ENCODE peak calls at places on chromosomes 16 and 17, in five cellular contexts. D, I, V, X and B are unnamed samples.

GRCh38 chr16:63241476-63241875 is 1205.2 kb upstream of the CDH8 start:
- DNase-seq in D (no peak), X (no peak), I (no peak), V (no peak), B (no peak)

GRCh38 chr17:78917451-78918307 is 7.5 kb downstream of the TIMP2 start:
- DNase-seq in X (no peak), V (no peak), I (no peak), D (no peak), B (no peak)

GRCh38 chr17:1976683-1977064 is 48.5 kb downstream of the RTN4RL1 start:
- DNase-seq in D (no peak), I (no peak), X (no peak), V (no peak), B (no peak)

GRCh38 chr17:73722163-73722562 is 77.9 kb upstream of the SDK2 start:
- DNase-seq in D (no peak), X (no peak), V (no peak), I (no peak), B (no peak)

GRCh38 chr17:53527473-53527872 is 295.3 kb upstream of the KIF2B start:
- DNase-seq in X (no peak), V (no peak), I (no peak), D (no peak), B (no peak)

GRCh38 chr17:35299108-35299507 is 56.2 kb downstream of the SLFN5 start:
- DNase-seq in D (no peak), X (no peak), I (no peak), V (no peak), B (peak)

GRCh38 chr16:73196670-73197069 is 148.7 kb upstream of the ZFHX3 start:
- DNase-seq in I (peak), V (peak), X (peak), D (peak), B (peak)

GRCh38 chr17:22506231-22506630 is 813.9 kb downstream of the KCNJ18 start:
- DNase-seq in V (no peak), I (no peak), D (no peak), X (no peak), B (no peak)

GRCh38 chr17:79720705-79721295 is 9.9 kb upstream of the ENPP7 start:
- DNase-seq in D (no peak), X (no peak), V (no peak), I (no peak), B (no peak)

GRCh38 chr17:5526821-5527598 is 40.6 kb downstream of the MIS12 start:
- DNase-seq in D (peak), X (no peak), V (peak), I (peak), B (peak)

GRCh38 chr17:78645421-78646295 is 68.5 kb upstream of the DNAH17 start:
- DNase-seq in D (no peak), X (peak), V (no peak), I (peak), B (no peak)

GRCh38 chr17:19298561-19299213 is 61.5 kb downstream of the EPN2 start:
- DNase-seq in D (no peak), X (peak), V (no peak), I (no peak), B (peak)

GRCh38 chr16:28059841-28060240 is 3.7 kb downstream of the GSG1L start:
- DNase-seq in I (no peak), X (no peak), D (no peak), V (no peak), B (peak)

GRCh38 chr16:4375717-4376116 is 4.1 kb downstream of the VASN start:
- DNase-seq in D (no peak), X (no peak), I (no peak), V (peak), B (no peak)

GRCh38 chr17:1957037-1957436 is 68.1 kb downstream of the RTN4RL1 start:
- DNase-seq in X (no peak), I (peak), D (no peak), V (no peak), B (peak)

GRCh38 chr16:81778861-81779539 is at the start of gene PLCG2:
- DNase-seq in I (no peak), V (peak), D (peak), X (peak), B (peak)

GRCh38 chr17:5812590-5812989 is 228.3 kb upstream of the NLRP1 start:
- DNase-seq in D (no peak), V (no peak), I (no peak), X (no peak), B (no peak)

GRCh38 chr17:41467546-41467945 is 360 bp upstream of the KRT32 start:
- DNase-seq in X (no peak), I (no peak), V (no peak), D (no peak), B (no peak)

GRCh38 chr16:86046026-86046713 is 147.2 kb downstream of the IRF8 start:
- DNase-seq in D (no peak), I (no peak), V (no peak), X (no peak), B (no peak)

GRCh38 chr17:47120521-47121095 is 68.5 kb downstream of the CDC27 start:
- DNase-seq in X (no peak), V (no peak), D (no peak), I (peak), B (no peak)

GRCh38 chr16:48157794-48158193 is 2.0 kb upstream of the ABCC12 start:
- DNase-seq in X (no peak), D (no peak), I (no peak), V (no peak), B (no peak)

GRCh38 chr17:30969989-30970680 is 704 bp upstream of the RNF135 start:
- DNase-seq in X (peak), V (peak), I (no peak), D (no peak), B (no peak)

GRCh38 chr17:60901806-60902205 is 224.2 kb downstream of the BCAS3 start:
- DNase-seq in D (no peak), I (peak), X (no peak), V (no peak), B (peak)

GRCh38 chr16:85733155-85733838 is 17.6 kb downstream of the C16orf74 start:
- DNase-seq in D (no peak), X (no peak), I (no peak), V (no peak), B (peak)

GRCh38 chr16:68115851-68116250 is 30.7 kb downstream of the NFATC3 start:
- DNase-seq in V (no peak), I (no peak), D (no peak), X (no peak), B (no peak)

GRCh38 chr16:47524007-47524405 is 62.9 kb downstream of the PHKB start:
- DNase-seq in I (no peak), D (no peak), X (no peak), V (no peak), B (no peak)

GRCh38 chr16:88798772-88799455 is 4.7 kb upstream of the CDT1 start:
- DNase-seq in I (no peak), V (no peak), D (no peak), X (peak), B (no peak)

GRCh38 chr16:88803264-88803987 is at the start of gene CDT1:
- DNase-seq in V (peak), D (peak), I (peak), X (peak), B (peak)

GRCh38 chr16:88798073-88798472 is 5.5 kb upstream of the CDT1 start:
- DNase-seq in X (no peak), V (no peak), I (no peak), D (no peak), B (no peak)

GRCh38 chr16:88799569-88800276 is 3.9 kb upstream of the CDT1 start:
- DNase-seq in V (no peak), I (no peak), D (no peak), X (no peak), B (no peak)

DNA sequence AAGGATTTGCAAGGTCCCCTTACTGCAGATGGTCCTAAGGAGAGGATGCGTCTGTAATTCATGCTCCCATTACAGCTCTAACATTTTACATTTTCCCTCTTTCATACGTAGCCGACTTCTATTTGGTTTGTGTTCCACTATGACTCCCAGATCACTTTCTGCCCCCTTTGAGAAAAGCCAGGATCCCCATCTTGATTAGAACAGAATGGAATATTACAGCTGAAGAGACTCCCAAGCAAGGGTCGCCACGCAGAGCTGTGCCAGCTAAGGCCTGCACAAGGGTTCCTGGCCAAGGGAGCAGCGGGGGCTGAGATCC is 3.4 kb upstream of the CDT1 start:
- DNase-seq in X (no peak), I (no peak), D (no peak), V (no peak), B (no peak)
- H3K9ac ChIP-seq in X (no peak), I (no peak), D (no peak), V (no peak), B (no peak)

GRCh38 chr16:3174618-3175148 is 13.3 kb upstream of the OR1F1 start:
- DNase-seq in I (no peak), V (no peak), D (no peak), X (no peak), B (no peak)

GRCh38 chr16:3175157-3176153 is 12.5 kb upstream of the OR1F1 start:
- DNase-seq in V (peak), I (peak), D (no peak), X (peak), B (peak)

GRCh38 chr16:3171181-3171854 is 16.7 kb upstream of the OR1F1 start:
- DNase-seq in X (no peak), D (no peak), V (peak), I (no peak), B (no peak)

GRCh38 chr16:3171855-3172593 is 16.0 kb upstream of the OR1F1 start:
- DNase-seq in V (peak), X (peak), D (no peak), I (peak), B (no peak)

DNA sequence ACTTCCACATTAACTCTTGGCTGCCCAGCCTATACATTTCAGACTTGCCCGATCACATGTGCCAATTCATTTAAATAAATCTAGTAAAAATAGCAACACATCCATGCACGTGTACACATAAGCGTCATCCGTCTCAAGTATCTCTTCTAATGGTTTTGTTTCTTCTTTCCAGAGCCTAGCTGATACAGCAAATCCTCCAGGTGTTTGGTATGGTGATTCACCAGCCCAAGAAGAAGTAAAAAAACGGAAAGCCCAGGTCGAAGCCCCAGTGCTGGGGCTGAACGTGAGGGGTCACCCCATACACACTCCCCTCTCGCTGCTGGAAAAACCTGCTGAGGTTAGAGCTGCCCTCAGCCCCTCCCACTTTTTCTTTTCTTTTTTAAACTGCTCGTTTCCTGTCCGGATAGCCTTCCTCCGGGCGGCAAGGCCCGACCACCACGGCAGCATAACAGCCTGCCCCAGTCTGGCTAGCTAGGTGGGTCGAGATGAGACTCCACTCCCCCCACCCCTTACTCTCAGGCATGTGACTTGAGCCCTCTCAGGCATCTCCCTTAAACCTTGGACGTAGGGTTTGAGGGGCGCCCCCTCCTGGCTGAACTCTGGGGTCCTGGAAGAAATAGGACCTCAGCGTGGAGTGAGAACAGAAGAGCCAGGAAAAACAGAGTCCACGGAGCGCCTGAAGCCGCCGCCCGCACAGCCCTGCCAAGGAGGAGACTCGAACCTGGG is 13.9 kb upstream of the OR1F1 start:
- DNase-seq in V (peak), I (no peak), D (no peak), X (peak), B (no peak)
- H3K4me3 ChIP-seq in V (peak), I (peak), D (peak), X (peak), B (no peak)

GRCh38 chr16:30030841-30031413 is at the start of gene TLCD3B:
- DNase-seq in V (peak), X (no peak), D (peak), I (no peak), B (peak)

GRCh38 chr16:30032083-30032819 is 1.2 kb upstream of the TLCD3B start:
- DNase-seq in D (peak), V (peak), I (peak), X (peak), B (peak)

GRCh38 chr16:30031477-30031918 is 427 bp upstream of the TLCD3B start:
- DNase-seq in X (no peak), D (no peak), V (no peak), I (no peak), B (no peak)

GRCh38 chr16:30028438-30029093 is 2.5 kb downstream of the TLCD3B start:
- DNase-seq in V (peak), D (peak), X (peak), I (no peak), B (peak)

GRCh38 chr16:30030011-30030685 is 923 bp downstream of the TLCD3B start:
- DNase-seq in V (peak), I (no peak), D (no peak), X (no peak), B (no peak)
- H3K9ac ChIP-seq in V (no peak), I (no peak), D (peak), X (no peak), B (no peak)

DNA sequence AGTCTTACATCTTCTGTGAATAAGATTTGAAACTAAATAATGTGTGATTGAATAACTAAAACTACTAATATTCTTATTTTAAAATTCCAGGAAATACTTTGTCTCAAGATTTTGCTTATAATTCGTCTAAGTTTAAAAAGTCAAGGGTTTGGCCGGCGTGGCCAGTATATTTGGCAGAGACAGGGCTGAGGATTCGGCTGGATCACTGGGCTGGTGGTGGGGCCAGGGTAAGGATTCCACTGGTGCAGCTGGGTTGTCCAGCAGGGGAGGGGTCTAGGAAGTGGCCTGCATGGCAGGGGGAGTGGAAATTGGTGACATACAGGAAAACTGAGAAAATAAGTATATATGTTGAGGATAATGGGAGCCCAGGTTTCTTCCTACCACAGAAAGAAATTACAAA is 75.7 kb downstream of the MYO1D start:
- DNase-seq in X (no peak), I (no peak), D (no peak), V (no peak), B (no peak)
- H3K4me3 ChIP-seq in X (no peak), I (no peak), D (no peak), V (no peak), B (peak)

DNA sequence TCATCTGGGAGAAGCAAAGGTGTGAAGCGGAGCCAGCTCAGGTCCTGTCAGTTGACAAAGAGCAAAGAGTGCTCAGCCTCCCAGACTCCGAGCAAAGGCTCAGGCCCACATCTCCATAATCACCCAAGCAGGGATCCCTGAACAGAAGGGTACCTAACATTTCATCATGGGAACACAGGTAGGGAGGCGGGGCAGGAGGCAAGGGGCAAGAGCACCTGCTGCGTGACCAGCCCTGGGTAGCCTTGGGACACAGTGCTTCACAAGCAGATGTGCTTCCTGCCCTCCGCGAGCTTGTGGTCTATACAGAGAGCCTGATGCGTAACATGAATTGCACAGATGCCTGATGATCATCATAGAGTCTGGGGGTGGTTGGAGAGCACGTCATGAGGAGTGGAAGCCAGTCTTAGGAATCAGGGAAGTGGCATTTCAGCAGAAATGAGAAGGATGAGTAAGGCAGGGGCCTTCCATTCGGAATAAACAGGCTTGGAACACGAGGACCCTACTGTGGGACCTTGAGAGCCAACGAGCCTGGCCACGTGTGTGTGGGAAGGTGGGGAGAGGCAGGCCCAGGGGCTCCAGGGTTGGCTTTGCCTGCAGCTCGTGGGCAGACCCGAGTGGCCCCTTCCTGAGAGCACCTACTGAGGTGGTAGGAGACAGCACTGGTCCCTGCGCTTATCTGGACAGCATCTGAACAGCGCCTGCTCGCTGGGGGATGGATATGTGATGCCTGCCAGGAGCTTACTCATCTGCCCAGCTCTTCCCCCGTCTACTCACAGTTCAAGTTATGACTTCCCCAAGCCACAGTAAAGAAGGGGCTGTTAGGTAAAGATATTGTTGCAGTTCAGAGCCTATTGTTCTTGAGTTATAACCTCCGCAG is 125.8 kb downstream of the CCDC182 start:
- DNase-seq in I (peak), X (no peak), V (no peak), D (no peak), B (no peak)
- H3K9ac ChIP-seq in I (no peak), X (no peak), V (no peak), D (peak), B (no peak)

GRCh38 chr16:1621851-1622250 is 9.7 kb downstream of the CRAMP1 start:
- DNase-seq in I (no peak), V (no peak), X (no peak), D (no peak), B (no peak)
- H3K4me3 ChIP-seq in I (no peak), V (no peak), X (no peak), D (no peak), B (no peak)